ENCODE peak calls at places on chromosomes 13 and 19, in four cellular contexts. Q, A, E and W are unnamed samples.

GRCh38 chr19:39402417-39403297 is 4.0 kb upstream of the ZFP36 start:
- DNase-seq in Q (peak), A (peak), E (peak), W (peak)

GRCh38 chr19:51359294-51359693 is 6.9 kb downstream of the ETFB start:
- DNase-seq in Q (no peak), A (no peak), E (peak), W (no peak)

GRCh38 chr13:40069173-40070044 is 413.9 kb downstream of the COG6 start:
- DNase-seq in Q (peak), A (peak), E (peak), W (peak)

GRCh38 chr13:98509271-98510155 is 67.4 kb downstream of the STK24 start:
- DNase-seq in Q (no peak), A (peak), E (peak), W (no peak)

GRCh38 chr13:109869312-109870237 is 83.2 kb upstream of the IRS2 start:
- DNase-seq in Q (no peak), A (no peak), E (no peak), W (no peak)

GRCh38 chr13:29435125-29435911 is 160.2 kb downstream of the SLC7A1 start:
- DNase-seq in Q (no peak), A (no peak), E (peak), W (no peak)

GRCh38 chr13:31765441-31765840 is 26.1 kb downstream of the RXFP2 start:
- DNase-seq in Q (no peak), A (no peak), E (no peak), W (no peak)

GRCh38 chr13:111337741-111338140 is 17.3 kb downstream of the TEX29 start:
- DNase-seq in Q (no peak), A (no peak), E (no peak), W (no peak)

GRCh38 chr19:50480281-50481111 is 3.8 kb upstream of the GARIN5A start:
- DNase-seq in Q (no peak), A (no peak), E (no peak), W (no peak)

GRCh38 chr13:75963318-75963717 is 327.2 kb downstream of the LMO7 start:
- DNase-seq in Q (no peak), A (no peak), E (peak), W (no peak)

GRCh38 chr19:1970003-1970805 is 29.2 kb downstream of the CSNK1G2 start:
- DNase-seq in Q (no peak), A (no peak), E (peak), W (no peak)

GRCh38 chr19:8638078-8638619 is 7.7 kb downstream of the NFILZ start:
- DNase-seq in Q (no peak), A (no peak), E (peak), W (no peak)

GRCh38 chr13:110555601-110556223 is 5.8 kb downstream of the RAB20 start:
- DNase-seq in Q (no peak), A (no peak), E (peak), W (no peak)

DNA sequence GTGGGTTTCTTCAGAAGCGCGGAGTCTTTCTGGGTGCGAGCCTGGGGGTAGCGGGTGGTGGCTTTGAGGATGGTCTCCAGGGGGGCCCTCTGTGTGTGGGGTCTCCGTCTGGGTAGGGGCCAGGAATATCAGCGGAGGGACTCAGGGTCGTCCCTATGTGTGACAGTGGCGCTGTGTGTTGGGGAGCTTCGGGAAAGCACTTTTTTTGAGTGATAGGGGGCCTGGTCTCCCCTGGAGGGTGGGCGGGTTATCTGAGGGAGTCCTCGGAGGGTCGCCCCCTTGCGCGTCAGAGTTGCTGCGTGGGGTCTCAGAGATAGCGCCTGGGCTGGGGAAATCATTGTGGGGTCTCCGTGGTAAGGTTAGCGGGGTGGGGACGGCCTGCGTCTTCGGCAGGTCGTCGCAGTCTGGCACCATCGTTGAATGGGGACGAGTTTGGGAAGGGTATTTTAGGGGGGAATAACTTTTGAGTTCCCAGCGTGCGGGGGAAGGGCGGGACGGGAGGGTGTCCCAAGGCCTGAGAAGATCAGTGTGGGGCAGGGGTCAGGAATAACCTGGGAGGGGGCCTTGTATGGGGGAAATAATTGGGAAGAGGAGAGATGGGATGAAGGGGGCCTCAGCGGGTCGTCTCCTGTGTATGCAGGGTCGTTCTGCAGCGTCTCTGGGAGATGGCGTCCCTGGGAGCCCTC is 851 bp downstream of the IER2 start:
- DNase-seq in Q (peak), A (peak), E (no peak), W (peak)
- TF ChIP-seq CTCF in Q (no peak), A (no peak), E (no peak), W (no peak)

GRCh38 chr13:71977028-71977427 is 110.0 kb upstream of the DACH1 start:
- DNase-seq in Q (no peak), A (no peak), E (no peak), W (no peak)

DNA sequence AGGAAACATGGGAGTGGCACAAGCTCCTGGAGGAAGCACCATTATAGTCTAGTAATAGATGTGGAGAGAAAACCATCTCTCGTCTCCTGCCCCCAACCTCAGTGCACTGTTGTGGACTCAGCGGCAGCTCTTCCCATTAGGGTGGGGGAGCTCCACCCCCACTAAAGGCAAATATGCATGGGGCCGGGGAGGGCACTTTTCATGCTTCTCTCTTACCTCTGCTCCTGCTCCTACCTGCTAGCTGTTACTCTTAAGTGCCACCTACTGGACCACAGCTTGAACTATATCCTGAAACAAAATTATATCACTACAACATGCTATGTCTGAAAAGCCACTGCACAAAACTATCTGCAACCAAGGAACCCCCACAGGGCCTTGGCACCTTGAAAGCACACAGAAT is 112.6 kb upstream of the DACH1 start:
- DNase-seq in Q (no peak), A (no peak), E (peak), W (no peak)
- TF ChIP-seq CTCF in Q (no peak), A (no peak), E (peak), W (peak)

DNA sequence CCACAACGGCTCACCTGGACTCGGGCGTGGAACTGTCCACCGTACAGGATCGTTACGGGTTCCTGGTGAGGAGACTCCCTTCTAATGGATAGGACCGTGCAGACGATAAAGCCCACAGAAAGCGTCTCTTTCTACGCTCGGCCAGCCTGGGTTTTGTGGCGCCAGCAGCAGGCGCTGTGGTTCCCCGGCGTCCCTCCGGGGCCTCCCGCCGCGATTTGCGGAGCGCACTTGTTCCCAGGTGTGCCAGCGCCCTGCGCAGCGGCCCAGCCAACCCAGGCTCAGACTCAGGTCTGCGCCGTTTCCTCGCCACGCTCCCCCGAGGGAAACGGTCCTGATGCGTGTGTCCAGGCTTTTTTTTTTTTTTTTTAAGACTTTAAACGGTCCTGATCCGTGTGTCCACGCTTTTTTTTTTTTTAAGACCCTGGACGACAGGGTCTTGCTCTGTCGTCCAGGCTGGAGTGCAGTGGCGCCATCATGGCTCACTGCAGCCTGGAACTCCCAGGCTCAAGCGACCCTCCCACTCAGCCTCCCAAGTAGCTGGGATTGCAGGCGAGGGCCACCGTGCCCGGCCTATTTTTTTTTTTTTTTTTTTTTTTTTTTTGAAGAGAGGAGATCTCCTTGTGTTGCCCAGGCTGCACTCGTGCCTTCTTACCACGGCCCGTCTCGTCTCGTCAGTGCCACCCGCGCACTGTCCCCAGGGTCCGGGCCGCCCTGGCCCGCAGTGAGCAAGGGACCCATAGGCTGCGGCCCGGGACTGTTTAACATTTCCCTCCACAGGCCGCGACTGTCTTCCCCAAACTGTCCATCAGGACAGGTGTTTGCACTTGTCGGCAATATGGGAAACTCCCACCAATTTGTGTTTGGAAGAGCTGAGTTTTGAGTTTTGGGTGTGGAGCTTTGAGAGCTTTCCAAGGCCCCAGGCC is 23.8 kb downstream of the GJA3 start:
- DNase-seq in Q (peak), A (no peak), E (no peak), W (peak)
- TF ChIP-seq CTCF in Q (no peak), A (no peak), E (peak), W (peak)

GRCh38 chr19:40571831-40572495 is 4.7 kb upstream of the SHKBP1 start:
- DNase-seq in Q (no peak), A (no peak), E (no peak), W (no peak)

GRCh38 chr19:40567040-40567749 is 9.5 kb upstream of the SHKBP1 start:
- DNase-seq in Q (no peak), A (no peak), E (no peak), W (no peak)

GRCh38 chr19:40567750-40568494 is 8.8 kb upstream of the SHKBP1 start:
- DNase-seq in Q (no peak), A (no peak), E (no peak), W (no peak)

GRCh38 chr19:40570313-40571004 is 6.2 kb upstream of the SHKBP1 start:
- DNase-seq in Q (peak), A (peak), E (peak), W (peak)

DNA sequence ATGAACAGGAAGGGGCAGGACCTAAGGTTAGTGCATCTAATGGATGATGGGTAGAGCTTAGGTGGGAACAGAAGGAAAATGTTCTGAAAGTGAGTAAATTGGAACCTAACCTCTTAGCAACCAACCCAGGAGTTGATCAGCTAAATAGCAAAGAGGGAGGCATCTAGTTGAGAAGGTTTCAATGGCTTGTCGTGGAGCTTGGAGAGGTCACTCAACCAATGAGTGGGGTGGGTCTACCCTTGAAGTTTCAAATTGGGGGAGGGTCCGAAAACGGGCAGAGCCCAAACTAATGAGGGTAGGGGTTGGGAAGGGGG is 5.7 kb upstream of the SHKBP1 start:
- DNase-seq in Q (no peak), A (no peak), E (no peak), W (no peak)
- TF ChIP-seq CTCF in Q (peak), A (no peak), E (no peak), W (no peak)

GRCh38 chr19:18234194-18234593 is 8.0 kb upstream of the PDE4C start:
- DNase-seq in Q (no peak), A (no peak), E (no peak), W (no peak)

GRCh38 chr19:18231775-18232174 is 5.5 kb upstream of the PDE4C start:
- DNase-seq in Q (no peak), A (no peak), E (no peak), W (no peak)

GRCh38 chr19:18230941-18231734 is 4.9 kb upstream of the PDE4C start:
- DNase-seq in Q (no peak), A (no peak), E (no peak), W (no peak)

GRCh38 chr19:18233224-18233825 is 7.1 kb upstream of the PDE4C start:
- DNase-seq in Q (peak), A (no peak), E (peak), W (peak)

DNA sequence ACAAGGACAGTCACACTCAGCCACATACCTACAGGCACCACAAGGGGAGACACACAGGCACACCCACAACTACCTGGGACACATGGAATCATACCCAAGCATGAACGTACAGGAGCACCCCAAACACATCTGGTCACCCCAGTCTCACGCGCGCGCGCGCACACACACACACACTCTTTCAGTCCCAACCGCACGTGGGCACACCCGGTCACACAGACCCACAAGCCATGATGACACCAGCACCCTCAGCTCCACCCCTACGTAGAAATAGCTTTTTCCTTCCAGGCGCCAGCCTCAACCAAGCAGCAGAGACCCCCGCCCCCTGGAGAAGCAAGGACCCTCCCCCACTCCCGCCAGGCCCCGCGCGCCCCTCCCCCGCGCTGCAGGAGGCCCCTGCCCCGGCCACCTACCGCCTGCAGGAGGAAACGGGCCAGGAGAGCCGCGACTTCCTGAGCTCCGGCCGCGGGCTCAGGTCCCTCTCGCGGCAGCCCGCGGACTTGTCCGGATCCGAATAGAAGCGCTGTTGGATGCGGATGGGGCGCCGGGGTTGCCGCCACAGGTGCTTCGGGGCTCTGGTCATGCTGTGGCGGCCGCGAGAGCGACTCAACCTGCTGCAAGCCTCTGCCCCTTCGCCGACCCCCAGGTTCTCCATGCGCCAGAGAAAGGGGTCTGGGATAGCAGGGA is 6.4 kb upstream of the PDE4C start:
- DNase-seq in Q (no peak), A (no peak), E (no peak), W (no peak)
- TF ChIP-seq CTCF in Q (no peak), A (no peak), E (no peak), W (no peak)

GRCh38 chr13:26600345-26600761 is 42.9 kb downstream of the WASF3 start:
- DNase-seq in Q (no peak), A (peak), E (no peak), W (no peak)

GRCh38 chr13:26602783-26603182 is 45.3 kb downstream of the WASF3 start:
- DNase-seq in Q (no peak), A (no peak), E (no peak), W (no peak)

GRCh38 chr13:26604784-26605183 is 47.3 kb downstream of the WASF3 start:
- DNase-seq in Q (no peak), A (peak), E (no peak), W (no peak)

GRCh38 chr13:26601669-26602068 is 44.2 kb downstream of the WASF3 start:
- DNase-seq in Q (no peak), A (no peak), E (peak), W (peak)

GRCh38 chr13:26605845-26606244 is 48.4 kb downstream of the WASF3 start:
- DNase-seq in Q (no peak), A (no peak), E (peak), W (no peak)
- TF ChIP-seq CTCF in Q (no peak), A (no peak), E (peak), W (peak)

DNA sequence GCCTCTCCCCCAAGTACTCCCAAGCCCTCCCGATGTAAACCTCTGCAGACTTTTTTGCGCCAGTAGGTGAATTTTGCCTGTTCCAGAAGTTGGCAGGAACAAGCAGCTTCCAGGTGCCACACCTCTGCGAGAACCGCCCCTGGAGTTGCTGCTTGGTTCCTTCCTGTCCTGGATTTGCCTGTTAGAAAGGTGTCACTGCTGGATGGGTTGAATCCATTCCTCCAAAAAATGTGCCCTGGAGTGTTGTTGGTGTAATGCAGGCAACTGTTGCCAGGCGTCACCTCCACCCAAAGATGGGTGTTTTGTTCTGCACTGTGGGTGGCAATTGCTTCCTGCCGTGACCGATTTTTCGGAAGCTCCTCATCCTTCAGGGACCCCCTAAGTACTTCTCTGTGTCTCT is 5.7 kb downstream of the PGPEP1 start:
- DNase-seq in Q (no peak), A (peak), E (peak), W (no peak)
- TF ChIP-seq CTCF in Q (no peak), A (no peak), E (no peak), W (no peak)